ENCODE peak calls at places on chromosomes 12 and 14, in five cellular contexts. Q is stimulated activated CD4-positive, alpha-beta T cell treated with anti-CD3 and anti-CD28 coated beads, TNF-alpha, amount 100 ng/mL, for 48 hours; D is GM23248; H is T47D; V is substantia nigra. Z is an unnamed sample.

GRCh38 chr14:62462996-62463395 is 582.3 kb downstream of the KCNH5 start:
- DNase-seq in Q (no peak), D (no peak), H (no peak), V (no peak), Z (no peak)

GRCh38 chr14:73843296-73843695 is 8.3 kb upstream of the PTGR2 start:
- DNase-seq in Q (no peak), D (no peak), H (no peak), V (no peak), Z (no peak)

GRCh38 chr14:59239030-59239429 is 50.6 kb downstream of the DAAM1 start:
- DNase-seq in Q (no peak), D (no peak), H (no peak), V (no peak), Z (no peak)

GRCh38 chr12:66753810-66754209 is 74.9 kb upstream of the GRIP1 start:
- DNase-seq in Q (no peak), D (no peak), H (no peak), V (no peak), Z (no peak)

GRCh38 chr14:100348779-100349708 is 25.9 kb downstream of the SLC25A47 start:
- DNase-seq in Q (no peak), D (no peak), H (no peak), V (no peak), Z (no peak)

GRCh38 chr12:57309420-57309819 is 58.4 kb upstream of the STAC3 start:
- DNase-seq in Q (no peak), D (peak; percentile 56), H (peak; percentile 31), V (no peak), Z (no peak)

GRCh38 chr14:89336338-89336737 is 80.7 kb downstream of the FOXN3 start:
- DNase-seq in Q (no peak), D (no peak), H (no peak), V (no peak), Z (peak; percentile 50)

GRCh38 chr12:1279050-1279449 is 288.0 kb downstream of the ERC1 start:
- DNase-seq in Q (no peak), D (peak; percentile 6), H (no peak), V (no peak), Z (no peak)

GRCh38 chr12:30823140-30823669 is 68.5 kb upstream of the CAPRIN2 start:
- DNase-seq in Q (no peak), D (peak; percentile 51), H (no peak), V (peak; percentile 19), Z (peak; percentile 59)

GRCh38 chr14:90159147-90159546 is 97.2 kb upstream of the PSMC1 start:
- DNase-seq in Q (no peak), D (no peak), H (no peak), V (no peak), Z (no peak)

GRCh38 chr12:118645219-118645618 is 268.9 kb downstream of the SUDS3 start:
- DNase-seq in Q (no peak), D (peak; percentile 0), H (peak; percentile 13), V (no peak), Z (peak; percentile 74)

GRCh38 chr12:109718390-109718789 is 4.8 kb downstream of the FAM222A start:
- DNase-seq in Q (no peak), D (no peak), H (no peak), V (peak; percentile 68), Z (peak; percentile 94)

GRCh38 chr14:73254247-73255004 is 17.1 kb downstream of the PAPLN start:
- DNase-seq in Q (no peak), D (no peak), H (no peak), V (no peak), Z (no peak)

GRCh38 chr14:37422319-37422718 is 172.7 kb downstream of the FOXA1 start:
- DNase-seq in Q (no peak), D (no peak), H (no peak), V (no peak), Z (no peak)

GRCh38 chr12:102120886-102121285 is 903 bp downstream of the PARPBP start:
- DNase-seq in Q (no peak), D (peak; percentile 61), H (peak; percentile 21), V (no peak), Z (peak; percentile 29)

GRCh38 chr12:52336641-52337040 is 15.4 kb upstream of the KRT83 start:
- DNase-seq in Q (no peak), D (no peak), H (no peak), V (no peak), Z (no peak)

GRCh38 chr12:105626653-105627052 is 296.2 kb downstream of the C12orf75 start:
- DNase-seq in Q (no peak), D (no peak), H (no peak), V (no peak), Z (no peak)

GRCh38 chr14:102442241-102443211 is 67.0 kb downstream of the ANKRD9 start:
- DNase-seq in Q (no peak), D (peak; percentile 34), H (no peak), V (no peak), Z (no peak)